ENCODE peak calls at places on chromosomes 3 and 15, in four cellular contexts. W is ovary, Q is caudate nucleus, I is choroid plexus epithelial cell. N is an unnamed sample.

GRCh38 chr15:49135893-49136292 is 19.5 kb downstream of the COPS2 start:
- DNase-seq in W (no peak), Q (no peak), I (peak), N (peak)

GRCh38 chr15:51625236-51625635 is 2.7 kb upstream of the DMXL2 start:
- DNase-seq in W (no peak), Q (no peak), I (no peak), N (no peak)

GRCh38 chr3:127676456-127676855 is 3.7 kb downstream of the ABTB1 start:
- DNase-seq in W (peak), Q (no peak), I (no peak), N (no peak)

GRCh38 chr15:56411122-56411749 is 46.0 kb downstream of the TEX9 start:
- DNase-seq in W (no peak), Q (no peak), I (peak), N (no peak)

GRCh38 chr15:45943255-45943654 is 308.4 kb downstream of the SQOR start:
- DNase-seq in W (no peak), Q (no peak), I (no peak), N (peak)

GRCh38 chr3:30524357-30525040 is 81.9 kb upstream of the TGFBR2 start:
- DNase-seq in W (no peak), Q (no peak), I (no peak), N (no peak)

GRCh38 chr3:135226057-135226456 is 431.0 kb downstream of the EPHB1 start:
- DNase-seq in W (no peak), Q (no peak), I (no peak), N (no peak)

GRCh38 chr3:53016236-53016635 is 29.6 kb downstream of the SFMBT1 start:
- DNase-seq in W (no peak), Q (no peak), I (peak), N (no peak)

GRCh38 chr3:84963137-84963536 is 4.3 kb downstream of the CADM2 start:
- DNase-seq in W (no peak), Q (no peak), I (no peak), N (no peak)

GRCh38 chr3:180827171-180827570 is 85.3 kb upstream of the FXR1 start:
- DNase-seq in W (no peak), Q (no peak), I (no peak), N (no peak)

GRCh38 chr15:90617668-90618097 is 88.0 kb downstream of the CRTC3 start:
- DNase-seq in W (peak), Q (no peak), I (peak), N (no peak)

GRCh38 chr15:62691008-62691407 is 351.5 kb upstream of the TPM1 start:
- DNase-seq in W (no peak), Q (no peak), I (no peak), N (no peak)

GRCh38 chr3:86929046-86929445 is 61.9 kb downstream of the VGLL3 start:
- DNase-seq in W (no peak), Q (no peak), I (peak), N (no peak)

GRCh38 chr3:185983495-185984141 is 45.8 kb upstream of the TRA2B start:
- DNase-seq in W (peak), Q (peak), I (peak), N (peak)

GRCh38 chr3:66997560-66998074 is 490 bp upstream of the KBTBD8 start:
- DNase-seq in W (no peak), Q (no peak), I (no peak), N (no peak)

GRCh38 chr15:73325191-73325980 is 43.4 kb downstream of the HCN4 start:
- DNase-seq in W (no peak), Q (no peak), I (no peak), N (peak)

GRCh38 chr15:52765779-52766178 is 24.4 kb downstream of the ONECUT1 start:
- DNase-seq in W (no peak), Q (no peak), I (peak), N (no peak)

GRCh38 chr3:61268659-61269058 is 17.4 kb upstream of the FHIT start:
- DNase-seq in W (no peak), Q (no peak), I (no peak), N (no peak)

GRCh38 chr3:184443364-184443763 is 63.5 kb downstream of the CHRD start:
- DNase-seq in W (no peak), Q (no peak), I (no peak), N (no peak)

GRCh38 chr3:58234516-58234931 is 3.1 kb upstream of the ABHD6 start:
- DNase-seq in W (no peak), Q (no peak), I (peak), N (no peak)